ENCODE peak calls at places on chromosome 5, in six cellular contexts. Y, D, R, O, A and L are unnamed samples.
A peak's percentile ranks its signal among the peaks of the same experiment; 100 is the strongest.

GRCh38 chr5:155481182-155481581 is 467.6 kb downstream of the KIF4B start:
- DNase-seq in A (no peak), Y (no peak), D (no peak), O (no peak), R (no peak), L (no peak)

GRCh38 chr5:164233796-164234195 is 728.4 kb downstream of the MAT2B start:
- DNase-seq in A (no peak), D (no peak), Y (no peak), O (no peak), R (no peak), L (no peak)

GRCh38 chr5:37478086-37478485 is 99.0 kb downstream of the WDR70 start:
- DNase-seq in A (no peak), O (no peak), D (no peak), Y (no peak), R (no peak), L (no peak)

GRCh38 chr5:158133369-158133768 is 274.4 kb upstream of the CLINT1 start:
- DNase-seq in Y (no peak), R (no peak), O (no peak), D (no peak), A (no peak), L (no peak)

GRCh38 chr5:59640411-59640810 is 253.1 kb downstream of the PDE4D start:
- DNase-seq in D (no peak), R (peak; percentile 37), A (no peak), Y (no peak), O (no peak), L (no peak)

GRCh38 chr5:36741138-36741537 is 134.7 kb downstream of the SLC1A3 start:
- DNase-seq in A (no peak), D (no peak), Y (peak; percentile 39), O (no peak), R (no peak), L (no peak)

GRCh38 chr5:149036970-149037369 is 25.9 kb downstream of the SH3TC2 start:
- DNase-seq in R (no peak), A (no peak), D (no peak), O (no peak), Y (peak; percentile 44), L (no peak)

GRCh38 chr5:87069974-87070608 is 197.6 kb upstream of the RASA1 start:
- DNase-seq in D (no peak), O (peak; percentile 24), Y (peak; percentile 77), A (no peak), R (peak; percentile 67), L (no peak)

GRCh38 chr5:116553366-116553765 is 21.3 kb downstream of the SEMA6A start:
- DNase-seq in R (no peak), D (peak; percentile 62), A (no peak), Y (no peak), O (no peak), L (no peak)

GRCh38 chr5:146565764-146566163 is 49.8 kb upstream of the GPR151 start:
- DNase-seq in R (peak; percentile 56), A (peak; percentile 79), D (peak; percentile 46), Y (peak; percentile 52), O (peak; percentile 83), L (peak; percentile 74)

GRCh38 chr5:84228266-84228665 is 156.4 kb downstream of the EDIL3 start:
- DNase-seq in D (no peak), Y (peak; percentile 9), O (no peak), A (no peak), R (peak; percentile 41), L (no peak)

GRCh38 chr5:69024241-69024651 is 69.6 kb upstream of the SLC30A5 start:
- DNase-seq in O (peak; percentile 68), D (peak; percentile 26), R (peak; percentile 39), Y (peak; percentile 42), A (peak; percentile 41), L (no peak)

GRCh38 chr5:163913548-163913947 is 408.1 kb downstream of the MAT2B start:
- DNase-seq in R (no peak), D (no peak), O (no peak), A (no peak), Y (peak; percentile 14), L (no peak)

GRCh38 chr5:151023047-151023615 is 2.7 kb downstream of the GPX3 start:
- DNase-seq in Y (peak; percentile 40), A (no peak), R (no peak), D (no peak), O (no peak), L (no peak)

GRCh38 chr5:113757508-113757907 is 244.0 kb downstream of the YTHDC2 start:
- DNase-seq in O (peak; percentile 42), A (no peak), D (no peak), Y (no peak), R (no peak), L (no peak)
- H2BK15ac ChIP-seq in O (no peak overlapping the region), A (no peak overlapping the region), D (no peak overlapping the region), Y (no peak overlapping the region), R (no peak overlapping the region), L (no peak overlapping the region)

GRCh38 chr5:54845567-54845941 is 139.8 kb downstream of the ESM1 start:
- DNase-seq in Y (peak; percentile 75), R (peak; percentile 74), A (no peak), D (no peak), O (peak; percentile 89), L (no peak)
- H2BK5ac ChIP-seq in Y (peak overlapping the region; percentile 66), R (no peak overlapping the region), A (no peak overlapping the region), D (no peak overlapping the region), O (no peak overlapping the region), L (no peak overlapping the region)

DNA sequence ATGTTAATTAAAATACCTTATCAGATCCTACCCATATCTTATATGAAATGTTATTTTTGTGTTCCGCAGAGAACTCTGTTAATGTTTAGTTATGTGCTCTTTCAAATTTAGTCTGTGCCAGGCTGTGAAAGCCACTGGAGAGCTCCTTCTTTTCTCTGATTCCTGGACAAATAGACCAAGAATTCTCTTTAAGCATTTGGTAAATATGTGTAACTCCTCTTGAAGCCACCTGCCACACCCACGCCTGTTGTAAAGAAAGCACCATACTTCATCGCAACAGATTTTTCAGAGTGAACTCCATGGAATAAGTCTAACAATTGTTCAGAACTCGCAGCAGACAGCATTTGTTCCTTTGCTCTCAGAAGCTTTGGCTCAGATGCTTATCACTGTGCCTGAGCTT is 301.1 kb downstream of the FAM170A start:
- DNase-seq in A (no peak), R (no peak), D (no peak), O (no peak), Y (no peak), L (no peak)
- H2BK15ac ChIP-seq in A (no peak overlapping the region), R (no peak overlapping the region), D (no peak overlapping the region), O (no peak overlapping the region), Y (no peak overlapping the region), L (no peak overlapping the region)

DNA sequence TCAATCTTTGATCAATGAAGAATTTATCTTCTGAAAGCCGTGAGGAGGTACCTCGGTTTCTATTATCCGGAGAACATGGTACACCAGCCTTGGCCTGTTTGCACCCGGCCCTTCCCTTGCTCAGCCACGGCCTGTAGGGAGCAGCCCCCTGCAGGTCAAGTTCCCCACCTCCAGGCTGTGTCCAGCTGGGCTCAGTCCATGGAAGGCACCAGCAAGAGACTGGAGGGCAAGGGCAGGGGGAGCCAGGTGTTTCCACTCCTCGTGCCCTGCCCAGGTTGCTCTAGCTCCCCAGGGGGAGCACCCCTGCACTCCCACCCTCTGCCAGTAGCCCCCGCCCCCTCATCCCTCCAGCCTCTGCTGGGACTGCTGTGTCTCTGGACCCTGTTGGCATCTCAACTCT is 87.3 kb upstream of the ADAMTS2 start:
- DNase-seq in D (no peak), A (no peak), R (no peak), Y (no peak), O (no peak), L (no peak)
- H2BK5ac ChIP-seq in D (no peak overlapping the region), A (no peak overlapping the region), R (no peak overlapping the region), Y (no peak overlapping the region), O (no peak overlapping the region), L (no peak overlapping the region)

DNA sequence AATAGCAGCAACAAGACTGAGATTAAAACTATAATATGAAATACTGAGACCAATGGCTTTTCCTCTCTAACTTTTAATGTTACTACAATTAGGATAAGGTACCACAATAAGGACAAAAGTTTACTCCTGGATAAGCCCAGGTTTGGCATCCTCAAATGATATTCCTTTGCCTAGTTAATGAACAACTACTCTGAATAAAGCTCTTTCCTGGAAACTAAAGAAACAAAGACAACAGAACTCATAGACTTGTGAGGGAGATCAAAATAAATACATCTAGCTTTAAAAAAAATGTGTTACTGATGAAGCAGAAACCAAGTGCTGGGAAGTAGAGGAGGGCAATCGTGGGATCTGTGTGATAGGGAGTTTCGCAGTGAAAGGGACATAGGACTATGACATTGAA is 19.3 kb upstream of the RAPGEF6 start:
- DNase-seq in Y (no peak), O (no peak), A (no peak), R (no peak), D (no peak), L (no peak)
- H2BK15ac ChIP-seq in Y (no peak overlapping the region), O (no peak overlapping the region), A (no peak overlapping the region), R (no peak overlapping the region), D (no peak overlapping the region), L (no peak overlapping the region)

GRCh38 chr5:124516567-124516966 is 229.9 kb downstream of the ZNF608 start:
- DNase-seq in D (no peak), Y (no peak), A (no peak), O (no peak), R (no peak), L (no peak)

GRCh38 chr5:124512236-124512635 is 234.2 kb downstream of the ZNF608 start:
- DNase-seq in Y (peak; percentile 41), R (no peak), O (no peak), D (no peak), A (no peak), L (no peak)

GRCh38 chr5:124514966-124515365 is 231.5 kb downstream of the ZNF608 start:
- DNase-seq in Y (no peak), A (no peak), R (no peak), D (no peak), O (no peak), L (no peak)

GRCh38 chr5:124513216-124513615 is 233.2 kb downstream of the ZNF608 start:
- DNase-seq in O (no peak), D (no peak), A (no peak), R (peak; percentile 35), Y (peak; percentile 60), L (no peak)

DNA sequence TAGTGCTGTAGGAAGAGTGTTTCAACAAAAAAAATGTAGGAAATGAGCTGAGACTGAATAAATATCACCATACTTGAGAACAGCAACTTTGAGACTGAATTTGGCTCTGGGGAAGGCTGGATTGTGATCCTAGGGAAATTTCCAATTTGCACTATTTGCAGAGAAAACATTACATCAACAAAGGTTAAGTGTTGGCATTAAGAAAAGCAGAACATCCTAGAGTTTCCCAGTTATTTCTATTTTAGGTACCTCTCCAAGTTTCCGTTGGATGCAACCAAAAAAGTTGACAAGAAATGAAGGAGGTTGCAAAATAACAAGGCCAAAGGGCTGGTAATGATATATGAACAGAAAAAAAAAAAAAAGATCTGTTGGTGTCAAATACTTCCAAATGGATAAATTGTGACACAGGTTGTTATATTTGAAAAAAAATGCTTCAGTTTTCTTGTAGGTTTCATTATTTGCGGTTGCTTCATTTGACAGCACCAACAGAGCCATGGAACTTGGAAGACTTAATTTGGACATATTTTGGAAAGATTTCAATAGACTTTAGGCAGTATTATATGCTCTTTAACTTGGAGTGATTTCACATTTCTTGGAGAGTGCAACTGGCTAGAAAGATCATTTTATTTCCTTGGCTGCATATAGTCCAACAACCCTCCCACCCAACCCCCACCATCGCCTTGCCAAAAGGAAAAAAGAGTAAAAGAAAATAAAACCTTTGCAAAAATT is 230.8 kb downstream of the ZNF608 start:
- DNase-seq in R (no peak), Y (no peak), O (no peak), A (no peak), D (no peak), L (no peak)
- H2BK5ac ChIP-seq in R (no peak overlapping the region), Y (no peak overlapping the region), O (no peak overlapping the region), A (no peak overlapping the region), D (no peak overlapping the region), L (no peak overlapping the region)